ENCODE peak calls at places on chromosomes 4 and X, in four cellular contexts. One of them, this sample, is unnamed.

GRCh38 chrX:131729295-131729694 is 185.4 kb downstream of the OR13H1 start:
- DNase-seq in lower leg skin: no peak
- DNase-seq in tibial nerve: no peak
- DNase-seq in CD4-positive, alpha-beta T cell: no peak
- DNase-seq in this sample: peak

GRCh38 chr4:162352580-162353107 is 188.8 kb upstream of the FSTL5 start:
- DNase-seq in tibial nerve: no peak
- DNase-seq in CD4-positive, alpha-beta T cell: no peak
- DNase-seq in lower leg skin: no peak
- DNase-seq in this sample: no peak

GRCh38 chrX:153688900-153689590 is 1.3 kb downstream of the SLC6A8 start:
- DNase-seq in tibial nerve: no peak
- DNase-seq in CD4-positive, alpha-beta T cell: no peak
- DNase-seq in lower leg skin: no peak
- DNase-seq in this sample: no peak

GRCh38 chrX:21838937-21839333 is 482 bp upstream of the MBTPS2 start:
- DNase-seq in lower leg skin: no peak
- DNase-seq in CD4-positive, alpha-beta T cell: no peak
- DNase-seq in tibial nerve: no peak
- DNase-seq in this sample: no peak

GRCh38 chr4:99219479-99219878 is 433 bp upstream of the ADH6 start:
- DNase-seq in lower leg skin: no peak
- DNase-seq in CD4-positive, alpha-beta T cell: no peak
- DNase-seq in tibial nerve: no peak
- DNase-seq in this sample: no peak

GRCh38 chr4:67934628-67935027 is 28.7 kb downstream of the TMPRSS11A start:
- DNase-seq in tibial nerve: no peak
- DNase-seq in lower leg skin: no peak
- DNase-seq in CD4-positive, alpha-beta T cell: no peak
- DNase-seq in this sample: no peak

GRCh38 chrX:73916931-73917657 is 354.1 kb downstream of the CHIC1 start:
- DNase-seq in lower leg skin: no peak
- DNase-seq in CD4-positive, alpha-beta T cell: no peak
- DNase-seq in tibial nerve: no peak
- DNase-seq in this sample: no peak

GRCh38 chr4:173074501-173074946 is 94.1 kb upstream of the GALNT7 start:
- DNase-seq in CD4-positive, alpha-beta T cell: no peak
- DNase-seq in tibial nerve: no peak
- DNase-seq in lower leg skin: no peak
- DNase-seq in this sample: no peak

GRCh38 chr4:119729815-119730643 is 101.4 kb upstream of the PDE5A start:
- DNase-seq in CD4-positive, alpha-beta T cell: no peak
- DNase-seq in tibial nerve: no peak
- DNase-seq in lower leg skin: no peak
- DNase-seq in this sample: no peak

GRCh38 chr4:2363056-2363719 is 55.3 kb downstream of the ZFYVE28 start:
- DNase-seq in CD4-positive, alpha-beta T cell: no peak
- DNase-seq in tibial nerve: no peak
- DNase-seq in lower leg skin: no peak
- DNase-seq in this sample: no peak

GRCh38 chrX:95949588-95949987 is 735.1 kb upstream of the DIAPH2 start:
- DNase-seq in lower leg skin: no peak
- DNase-seq in CD4-positive, alpha-beta T cell: no peak
- DNase-seq in tibial nerve: no peak
- DNase-seq in this sample: no peak

GRCh38 chr4:165872443-165873297 is at the start of gene TLL1:
- DNase-seq in tibial nerve: no peak
- DNase-seq in lower leg skin: peak
- DNase-seq in CD4-positive, alpha-beta T cell: no peak
- DNase-seq in this sample: no peak

GRCh38 chr4:187656953-187657352 is 338.6 kb upstream of the ZFP42 start:
- DNase-seq in CD4-positive, alpha-beta T cell: no peak
- DNase-seq in tibial nerve: no peak
- DNase-seq in lower leg skin: no peak
- DNase-seq in this sample: no peak

GRCh38 chr4:6426571-6427438 is 45.6 kb downstream of the PPP2R2C start:
- DNase-seq in tibial nerve: no peak
- DNase-seq in lower leg skin: no peak
- DNase-seq in CD4-positive, alpha-beta T cell: no peak
- DNase-seq in this sample: no peak

GRCh38 chr4:121784975-121785374 is 16.1 kb upstream of the EXOSC9 start:
- DNase-seq in tibial nerve: peak
- DNase-seq in CD4-positive, alpha-beta T cell: no peak
- DNase-seq in lower leg skin: no peak
- DNase-seq in this sample: no peak

GRCh38 chr4:16674133-16674532 is 224.3 kb downstream of the LDB2 start:
- DNase-seq in CD4-positive, alpha-beta T cell: no peak
- DNase-seq in lower leg skin: no peak
- DNase-seq in tibial nerve: no peak
- DNase-seq in this sample: no peak

GRCh38 chrX:76076124-76076523 is 96.7 kb upstream of the PBDC1 start:
- DNase-seq in CD4-positive, alpha-beta T cell: no peak
- DNase-seq in lower leg skin: no peak
- DNase-seq in tibial nerve: no peak
- DNase-seq in this sample: no peak

GRCh38 chr4:1285790-1286553 is 3.7 kb upstream of the MAEA start:
- DNase-seq in tibial nerve: no peak
- DNase-seq in CD4-positive, alpha-beta T cell: peak
- DNase-seq in lower leg skin: no peak
- DNase-seq in this sample: no peak

GRCh38 chr4:3302164-3302785 is 9.5 kb downstream of the RGS12 start:
- DNase-seq in tibial nerve: no peak
- DNase-seq in lower leg skin: no peak
- DNase-seq in CD4-positive, alpha-beta T cell: peak
- DNase-seq in this sample: no peak

GRCh38 chrX:21975242-21975641 is 34.7 kb downstream of the SMS start:
- DNase-seq in tibial nerve: no peak
- DNase-seq in lower leg skin: no peak
- DNase-seq in CD4-positive, alpha-beta T cell: no peak
- DNase-seq in this sample: no peak

GRCh38 chrX:53190363-53190960 is 34.5 kb downstream of the KDM5C start:
- DNase-seq in CD4-positive, alpha-beta T cell: no peak
- DNase-seq in tibial nerve: no peak
- DNase-seq in lower leg skin: no peak
- DNase-seq in this sample: no peak

GRCh38 chr4:86508436-86508835 is 85.7 kb upstream of the PTPN13 start:
- DNase-seq in lower leg skin: no peak
- DNase-seq in tibial nerve: no peak
- DNase-seq in CD4-positive, alpha-beta T cell: no peak
- DNase-seq in this sample: no peak

GRCh38 chrX:24651783-24652182 is 4.6 kb upstream of the PCYT1B start:
- DNase-seq in CD4-positive, alpha-beta T cell: no peak
- DNase-seq in tibial nerve: no peak
- DNase-seq in lower leg skin: no peak
- DNase-seq in this sample: no peak

GRCh38 chr4:81470456-81471327 is 1.0 kb downstream of the RASGEF1B start:
- DNase-seq in CD4-positive, alpha-beta T cell: peak
- DNase-seq in tibial nerve: peak
- DNase-seq in lower leg skin: peak
- DNase-seq in this sample: peak

GRCh38 chrX:132948648-132949260 is 9.7 kb downstream of the HS6ST2 start:
- DNase-seq in CD4-positive, alpha-beta T cell: no peak
- DNase-seq in lower leg skin: no peak
- DNase-seq in tibial nerve: no peak
- DNase-seq in this sample: no peak
- TF ChIP-seq CTCF in CD4-positive, alpha-beta T cell: no peak
- TF ChIP-seq CTCF in lower leg skin: no peak
- TF ChIP-seq CTCF in tibial nerve: no peak
- TF ChIP-seq CTCF in this sample: no peak

GRCh38 chr4:14837860-14838259 is 164.4 kb upstream of the CPEB2 start:
- DNase-seq in lower leg skin: no peak
- DNase-seq in CD4-positive, alpha-beta T cell: no peak
- DNase-seq in tibial nerve: no peak
- DNase-seq in this sample: no peak
- TF ChIP-seq CTCF in lower leg skin: no peak
- TF ChIP-seq CTCF in CD4-positive, alpha-beta T cell: no peak
- TF ChIP-seq CTCF in tibial nerve: no peak
- TF ChIP-seq CTCF in this sample: no peak

GRCh38 chrX:109384569-109385174 is 97.2 kb downstream of the GUCY2F start:
- DNase-seq in lower leg skin: no peak
- DNase-seq in CD4-positive, alpha-beta T cell: no peak
- DNase-seq in tibial nerve: no peak
- DNase-seq in this sample: no peak
- TF ChIP-seq CTCF in lower leg skin: no peak
- TF ChIP-seq CTCF in CD4-positive, alpha-beta T cell: no peak
- TF ChIP-seq CTCF in tibial nerve: peak
- TF ChIP-seq CTCF in this sample: peak

GRCh38 chrX:151004085-151004484 is 20.9 kb downstream of the HMGB3 start:
- DNase-seq in CD4-positive, alpha-beta T cell: no peak
- DNase-seq in lower leg skin: no peak
- DNase-seq in tibial nerve: no peak
- DNase-seq in this sample: no peak
- TF ChIP-seq CTCF in CD4-positive, alpha-beta T cell: no peak
- TF ChIP-seq CTCF in lower leg skin: no peak
- TF ChIP-seq CTCF in tibial nerve: no peak
- TF ChIP-seq CTCF in this sample: no peak

DNA sequence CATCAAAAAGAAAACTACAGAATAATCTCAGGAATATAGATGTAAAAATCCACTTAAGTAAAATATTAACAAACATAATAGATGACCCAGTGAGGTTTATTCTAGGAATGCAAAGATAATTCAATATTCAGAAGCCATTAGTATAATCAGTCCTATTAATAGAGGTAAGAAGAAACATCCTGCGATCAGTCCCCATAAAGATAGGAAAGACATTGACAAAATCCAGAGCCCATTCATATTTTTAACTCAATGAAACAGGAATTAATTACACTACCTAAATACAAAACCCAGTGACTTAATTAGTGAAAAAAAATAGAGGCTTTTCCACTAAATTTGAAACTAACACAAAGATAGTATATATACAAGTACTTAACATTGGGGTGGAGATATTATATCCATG is 321.4 kb upstream of the INTU start:
- DNase-seq in lower leg skin: no peak
- DNase-seq in tibial nerve: no peak
- DNase-seq in CD4-positive, alpha-beta T cell: no peak
- DNase-seq in this sample: no peak
- TF ChIP-seq CTCF in lower leg skin: no peak
- TF ChIP-seq CTCF in tibial nerve: no peak
- TF ChIP-seq CTCF in CD4-positive, alpha-beta T cell: no peak
- TF ChIP-seq CTCF in this sample: no peak

DNA sequence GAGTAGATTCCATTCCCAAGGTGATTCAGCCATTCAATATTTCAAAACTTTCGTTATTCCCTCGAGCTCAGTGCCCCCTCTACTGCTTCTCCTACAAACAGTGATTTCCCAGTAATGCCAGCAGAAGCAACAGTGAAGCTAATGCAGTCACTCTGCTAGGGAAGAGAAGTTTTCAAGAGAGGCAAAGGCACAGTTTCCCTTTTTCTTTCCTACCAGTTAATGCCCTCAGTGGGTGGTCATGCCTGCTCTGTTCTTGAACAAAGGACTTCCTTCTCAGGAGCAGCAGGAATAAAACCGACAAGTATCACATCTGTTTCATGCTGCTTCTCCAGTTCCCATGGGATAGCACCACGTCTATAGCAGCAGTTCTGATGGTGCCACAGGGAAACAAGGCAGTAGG is 317.2 kb downstream of the TENM3 start:
- DNase-seq in CD4-positive, alpha-beta T cell: no peak
- DNase-seq in tibial nerve: no peak
- DNase-seq in lower leg skin: no peak
- DNase-seq in this sample: no peak
- TF ChIP-seq CTCF in CD4-positive, alpha-beta T cell: no peak
- TF ChIP-seq CTCF in tibial nerve: no peak
- TF ChIP-seq CTCF in lower leg skin: no peak
- TF ChIP-seq CTCF in this sample: no peak

GRCh38 chr4:39304651-39305050 is 61.5 kb downstream of the RFC1 start:
- DNase-seq in lower leg skin: no peak
- DNase-seq in CD4-positive, alpha-beta T cell: no peak
- DNase-seq in tibial nerve: no peak
- DNase-seq in this sample: no peak
- TF ChIP-seq CTCF in lower leg skin: no peak
- TF ChIP-seq CTCF in CD4-positive, alpha-beta T cell: no peak
- TF ChIP-seq CTCF in tibial nerve: no peak
- TF ChIP-seq CTCF in this sample: no peak

GRCh38 chrX:85988353-85988752 is 59.0 kb downstream of the CHM start:
- DNase-seq in lower leg skin: no peak
- DNase-seq in CD4-positive, alpha-beta T cell: no peak
- DNase-seq in tibial nerve: no peak
- DNase-seq in this sample: no peak
- TF ChIP-seq CTCF in lower leg skin: no peak
- TF ChIP-seq CTCF in CD4-positive, alpha-beta T cell: no peak
- TF ChIP-seq CTCF in tibial nerve: no peak
- TF ChIP-seq CTCF in this sample: no peak

GRCh38 chrX:42976729-42977366 is 198.9 kb upstream of the PPP1R2C start:
- DNase-seq in lower leg skin: no peak
- DNase-seq in CD4-positive, alpha-beta T cell: no peak
- DNase-seq in tibial nerve: no peak
- DNase-seq in this sample: no peak
- TF ChIP-seq CTCF in lower leg skin: no peak
- TF ChIP-seq CTCF in CD4-positive, alpha-beta T cell: no peak
- TF ChIP-seq CTCF in tibial nerve: no peak
- TF ChIP-seq CTCF in this sample: no peak

GRCh38 chr4:65046496-65047101 is 623.7 kb downstream of the EPHA5 start:
- DNase-seq in tibial nerve: no peak
- DNase-seq in lower leg skin: peak
- DNase-seq in CD4-positive, alpha-beta T cell: no peak
- DNase-seq in this sample: no peak

GRCh38 chr4:65050786-65051185 is 619.5 kb downstream of the EPHA5 start:
- DNase-seq in lower leg skin: no peak
- DNase-seq in CD4-positive, alpha-beta T cell: no peak
- DNase-seq in tibial nerve: no peak
- DNase-seq in this sample: no peak
- TF ChIP-seq CTCF in lower leg skin: no peak
- TF ChIP-seq CTCF in CD4-positive, alpha-beta T cell: no peak
- TF ChIP-seq CTCF in tibial nerve: no peak
- TF ChIP-seq CTCF in this sample: no peak

This sample was measured in right atrium auricular region.